ENCODE peak calls at places on chromosomes 1 and 21, in four cellular contexts. O, W, L and N are unnamed samples. For H3K27me3, the result is how much of the 10 kb centered on the place peaks cover.

GRCh38 chr1:198776602-198777029 is 137.8 kb downstream of the PTPRC start:
- DNase-seq in O (no peak), W (no peak), L (no peak), N (peak)

GRCh38 chr1:53475661-53476060 is 16.5 kb downstream of the DMRTB1 start:
- DNase-seq in O (no peak), W (no peak), L (no peak), N (no peak)

GRCh38 chr1:156738916-156739315 is 2.0 kb downstream of the MRPL24 start:
- DNase-seq in O (no peak), W (no peak), L (no peak), N (no peak)

GRCh38 chr1:87508247-87508646 is 179.6 kb downstream of the LMO4 start:
- DNase-seq in O (no peak), W (no peak), L (no peak), N (no peak)

GRCh38 chr1:40133122-40133665 is 28.0 kb upstream of the RLF start:
- DNase-seq in O (no peak), W (no peak), L (no peak), N (no peak)

GRCh38 chr1:229596961-229597699 is 28.8 kb downstream of the TAF5L start:
- DNase-seq in O (no peak), W (no peak), L (no peak), N (peak)

GRCh38 chr1:17420361-17420760 is 19.1 kb downstream of the RCC2 start:
- DNase-seq in O (no peak), W (no peak), L (no peak), N (no peak)

GRCh38 chr1:7755448-7755847 is 15.6 kb upstream of the VAMP3 start:
- DNase-seq in O (no peak), W (no peak), L (peak), N (peak)

GRCh38 chr1:234612352-234613127 is 2.6 kb upstream of the IRF2BP2 start:
- DNase-seq in O (peak), W (peak), L (peak), N (peak)

GRCh38 chr1:65827346-65827745 is 34.7 kb downstream of the PDE4B start:
- DNase-seq in O (no peak), W (no peak), L (no peak), N (no peak)

GRCh38 chr1:1889090-1889750 is 1.7 kb downstream of the GNB1 start:
- DNase-seq in O (no peak), W (no peak), L (no peak), N (no peak)

GRCh38 chr1:207789792-207790787 is 38.2 kb downstream of the CD46 start:
- DNase-seq in O (no peak), W (peak), L (no peak), N (no peak)

GRCh38 chr21:14685568-14685967 is 139.5 kb upstream of the SAMSN1 start:
- DNase-seq in O (no peak), W (no peak), L (no peak), N (no peak)

GRCh38 chr1:48931571-48932251 is 155.0 kb upstream of the BEND5 start:
- DNase-seq in O (no peak), W (peak), L (no peak), N (no peak)

GRCh38 chr1:40264354-40264781 is 6.3 kb downstream of the ZMPSTE24 start:
- DNase-seq in O (no peak), W (no peak), L (no peak), N (no peak)

GRCh38 chr1:162091681-162092524 is 22.4 kb downstream of the NOS1AP start:
- DNase-seq in O (no peak), W (no peak), L (peak), N (no peak)

GRCh38 chr21:22758478-22758877 is 1760.3 kb downstream of the NCAM2 start:
- DNase-seq in O (no peak), W (no peak), L (no peak), N (no peak)

GRCh38 chr1:17594690-17595601 is 55.4 kb downstream of the ARHGEF10L start:
- DNase-seq in O (no peak), W (no peak), L (no peak), N (no peak)

GRCh38 chr1:176996455-176997090 is 167.9 kb downstream of the ASTN1 start:
- DNase-seq in O (no peak), W (no peak), L (no peak), N (no peak)

GRCh38 chr1:77056525-77056924 is 162.7 kb downstream of the PIGK start:
- DNase-seq in O (no peak), W (no peak), L (no peak), N (no peak)

GRCh38 chr1:100627936-100628335 is 90.0 kb downstream of the GPR88 start:
- DNase-seq in O (no peak), W (no peak), L (no peak), N (no peak)

GRCh38 chr1:152907686-152908601 is at the start of gene IVL:
- DNase-seq in O (no peak), W (no peak), L (no peak), N (no peak)

GRCh38 chr1:46603858-46604549 is at the start of gene MKNK1:
- DNase-seq in O (peak), W (peak), L (peak), N (peak)
- TF ChIP-seq CTCF in O (no peak), W (peak), L (peak), N (peak)

GRCh38 chr1:14739433-14739832 is 140.9 kb downstream of the KAZN start:
- DNase-seq in O (no peak), W (no peak), L (no peak), N (no peak)
- H3K27me3 ChIP-seq in O (under half), W (under half), L (half or more), N (under half)

GRCh38 chr21:32817206-32817605 is 45.7 kb upstream of the PAXBP1 start:
- DNase-seq in O (no peak), W (peak), L (peak), N (no peak)
- H3K4me3 ChIP-seq in O (no peak), W (no peak), L (no peak), N (no peak)

GRCh38 chr1:101769520-101769919 is 227.2 kb downstream of the OLFM3 start:
- DNase-seq in O (no peak), W (peak), L (peak), N (no peak)
- TF ChIP-seq CTCF in O (peak), W (peak), L (no peak), N (peak)

DNA sequence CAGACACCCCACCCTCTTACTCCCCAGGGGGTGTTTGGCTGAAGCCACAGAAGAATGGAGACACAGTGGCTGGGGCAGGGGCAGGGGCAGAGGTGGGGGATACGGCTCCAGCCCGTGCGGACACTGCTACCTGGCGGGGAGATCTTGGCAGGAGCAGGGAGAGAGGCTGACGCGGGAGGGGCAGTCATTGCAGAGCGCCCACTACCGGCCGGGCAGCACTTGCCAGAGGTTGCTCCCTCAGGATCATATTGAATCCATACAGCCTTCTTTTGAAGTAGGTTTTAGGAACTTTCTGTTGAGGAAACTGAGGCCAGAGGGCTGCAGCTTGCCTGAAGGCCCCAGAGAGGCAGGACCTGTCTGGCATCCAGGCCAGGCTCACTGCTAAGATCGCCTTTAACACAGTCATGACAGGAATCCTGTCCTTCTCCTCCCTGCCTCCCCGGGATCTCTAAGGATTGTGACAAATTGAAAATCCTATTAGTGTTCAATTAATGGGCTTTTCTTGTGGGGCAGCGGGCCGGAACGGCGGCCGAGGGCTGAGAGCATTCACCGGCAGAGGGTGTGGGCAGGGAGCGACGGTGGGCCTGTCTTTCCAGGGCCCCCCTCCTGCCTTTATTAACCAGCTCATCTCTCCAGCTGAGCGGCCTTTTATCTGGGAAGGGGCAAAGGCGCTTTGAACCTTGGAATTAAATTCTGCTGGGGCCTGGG is 65.5 kb upstream of the WNT4 start:
- DNase-seq in O (no peak), W (no peak), L (no peak), N (no peak)
- H3K27me3 ChIP-seq in O (under half), W (under half), L (half or more), N (half or more)

GRCh38 chr1:113190930-113191329 is 117.9 kb downstream of the LRIG2 start:
- DNase-seq in O (no peak), W (no peak), L (no peak), N (no peak)
- H3K4me3 ChIP-seq in O (no peak), W (no peak), L (no peak), N (no peak)

DNA sequence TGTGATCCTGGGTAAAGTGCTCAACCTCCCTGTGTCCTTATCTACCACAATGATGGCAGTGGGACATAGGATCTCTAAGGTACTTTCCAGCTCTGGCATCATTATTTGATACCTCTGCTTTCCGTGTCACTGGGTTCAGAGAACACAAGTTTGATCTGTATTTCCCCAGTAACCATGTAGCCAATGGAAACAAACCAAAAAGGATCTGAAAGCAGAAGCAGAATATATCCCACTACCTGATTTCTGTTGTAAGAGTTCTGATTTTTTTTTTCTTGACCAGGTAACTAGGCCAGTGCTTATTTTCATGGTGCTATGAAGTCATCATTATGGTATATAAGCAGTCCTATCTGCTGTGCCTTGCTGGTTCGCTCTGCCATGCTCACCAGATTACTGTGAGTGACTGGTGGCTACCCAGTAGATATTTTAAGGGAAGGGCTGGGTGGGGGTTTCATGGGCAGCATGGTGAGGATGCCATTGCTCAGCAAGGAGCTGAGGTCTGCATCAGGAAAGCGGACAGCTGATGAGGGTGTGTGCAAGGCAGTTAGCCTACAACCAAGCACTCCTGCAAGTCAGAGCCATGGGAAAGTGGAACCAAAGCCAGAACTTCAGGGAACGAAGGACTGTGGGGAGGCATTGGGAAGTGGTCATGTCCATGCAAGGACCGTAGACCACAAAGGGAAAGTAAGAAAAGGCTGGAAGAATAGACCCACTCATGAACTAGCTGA is 104.9 kb upstream of the EDEM3 start:
- DNase-seq in O (no peak), W (no peak), L (no peak), N (no peak)
- TF ChIP-seq CTCF in O (no peak), W (no peak), L (no peak), N (no peak)

GRCh38 chr1:6447016-6447817 is 18.8 kb downstream of the TNFRSF25 start:
- DNase-seq in O (no peak), W (no peak), L (peak), N (no peak)
- H3K27me3 ChIP-seq in O (under half), W (under half), L (under half), N (half or more)

DNA sequence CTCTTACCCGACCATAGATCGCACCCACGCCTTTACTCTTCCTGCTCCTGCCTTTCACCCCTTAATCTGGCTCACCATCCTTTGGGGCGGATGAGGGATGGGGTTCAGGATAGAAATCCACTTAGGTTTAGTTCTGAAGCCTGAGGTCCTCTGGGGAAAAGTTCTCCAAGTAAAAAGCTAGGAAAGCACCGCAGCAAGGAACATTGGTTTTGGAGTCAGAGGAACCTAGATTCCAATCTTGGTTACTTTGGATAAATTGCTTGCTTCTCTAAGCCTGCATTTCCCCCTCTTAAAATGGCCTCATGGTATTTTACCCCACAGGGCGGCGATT is 988 bp upstream of the ASAP3 start:
- DNase-seq in O (no peak), W (no peak), L (no peak), N (no peak)
- H3K4me3 ChIP-seq in O (peak), W (no peak), L (peak), N (peak)

GRCh38 chr1:179586107-179586823 is 5.4 kb upstream of the TDRD5 start:
- DNase-seq in O (no peak), W (peak), L (no peak), N (no peak)
- TF ChIP-seq CTCF in O (no peak), W (peak), L (no peak), N (peak)